ENCODE peak calls at places on chromosomes 4 and X, in five cellular contexts. D is activated CD4-positive, alpha-beta T cell treated with anti-CD3 and anti-CD28 coated beads for 24 hours; W is cardiac muscle cell; Y is fibroblast of lung; Z is cardiac fibroblast. H is an unnamed sample.

GRCh38 chr4:69321153-69321729 is 41.0 kb downstream of the UGT2B28 start:
- DNase-seq in W (no peak), D (no peak), Z (no peak), Y (no peak), H (no peak)

GRCh38 chrX:103830848-103831247 is 1.2 kb downstream of the RAB9B start:
- DNase-seq in D (no peak), W (no peak), Z (no peak), Y (no peak), H (no peak)

GRCh38 chr4:144649646-144650045 is 3.7 kb downstream of the HHIP start:
- DNase-seq in D (no peak), Y (no peak), Z (no peak), W (no peak), H (no peak)

GRCh38 chrX:148915474-148915873 is 415.1 kb downstream of the AFF2 start:
- DNase-seq in D (no peak), Z (no peak), W (no peak), Y (no peak), H (no peak)

GRCh38 chr4:107183155-107183774 is 147.2 kb upstream of the DKK2 start:
- DNase-seq in D (no peak), Y (peak), Z (peak), W (peak), H (no peak)

GRCh38 chr4:21593268-21594002 is 355.1 kb downstream of the KCNIP4 start:
- DNase-seq in D (no peak), W (peak), Z (peak), Y (peak), H (no peak)

GRCh38 chr4:20354120-20354519 is 102.4 kb downstream of the SLIT2 start:
- DNase-seq in Y (no peak), Z (no peak), W (no peak), D (no peak), H (no peak)

GRCh38 chr4:142408003-142408441 is 438.1 kb downstream of the INPP4B start:
- DNase-seq in Y (peak), W (peak), D (no peak), Z (peak), H (no peak)

GRCh38 chr4:168421671-168422070 is 58.6 kb downstream of the DDX60L start:
- DNase-seq in W (peak), Z (peak), Y (peak), D (no peak), H (no peak)

GRCh38 chr4:67885727-67886126 is 1.9 kb upstream of the TMPRSS11D start:
- DNase-seq in Y (peak), Z (peak), D (no peak), W (peak), H (no peak)

GRCh38 chrX:153766098-153766817 is 2.2 kb downstream of the PLXNB3 start:
- DNase-seq in Z (peak), W (peak), D (peak), Y (peak), H (peak)

H was measured in sciatic nerve.